ENCODE peak calls at places on chromosomes 12 and 14, in eight cellular contexts. Q is CD8-positive, alpha-beta memory T cell; N is mammary epithelial cell; A is gastrocnemius medialis; D is RWPE2; V is tibial nerve; X is heart left ventricle; F is cardiac muscle cell. Z is an unnamed sample. For H3K4me1, the result is how much of the 10 kb centered on the place peaks cover.

GRCh38 chr14:102568115-102568614 is 24.3 kb upstream of the RCOR1 start:
- DNase-seq in A (no peak), F (no peak), N (peak), V (no peak), Q (no peak), D (peak), X (no peak), Z (no peak)

GRCh38 chr12:62876938-62877548 is 57.9 kb downstream of the PPM1H start:
- DNase-seq in V (no peak), N (no peak), F (no peak), A (no peak), X (no peak), D (no peak), Q (no peak), Z (no peak)

GRCh38 chr12:82857911-82858533 is 171.3 kb downstream of the TMTC2 start:
- DNase-seq in F (no peak), X (no peak), V (no peak), D (no peak), A (no peak), Q (no peak), N (peak), Z (no peak)

GRCh38 chr12:10207136-10207535 is 5.5 kb upstream of the GABARAPL1 start:
- DNase-seq in A (no peak), V (no peak), F (no peak), X (no peak), Q (no peak), N (no peak), D (no peak), Z (no peak)

GRCh38 chr14:60958146-60958545 is 22.7 kb downstream of the TRMT5 start:
- DNase-seq in N (no peak), V (no peak), A (no peak), Q (no peak), F (no peak), X (no peak), D (no peak), Z (no peak)

GRCh38 chr12:131917711-131918306 is 11.3 kb upstream of the PUS1 start:
- DNase-seq in A (no peak), N (no peak), Q (no peak), V (no peak), F (no peak), D (peak), X (peak), Z (no peak)

GRCh38 chr12:95259368-95259767 is 41.8 kb downstream of the VEZT start:
- DNase-seq in V (no peak), X (no peak), F (no peak), Q (no peak), D (no peak), A (no peak), N (no peak), Z (no peak)

GRCh38 chr12:481422-481821 is 21.7 kb downstream of the B4GALNT3 start:
- DNase-seq in Q (no peak), A (peak), N (no peak), F (peak), X (peak), V (no peak), D (no peak), Z (no peak)

GRCh38 chr14:103890052-103890371 is 38.2 kb upstream of the TDRD9 start:
- DNase-seq in V (no peak), X (no peak), Q (no peak), N (no peak), F (no peak), D (no peak), A (no peak), Z (no peak)

GRCh38 chr14:26261368-26262122 is 336.3 kb downstream of the NOVA1 start:
- DNase-seq in D (no peak), Q (no peak), N (no peak), X (no peak), V (no peak), F (no peak), A (no peak), Z (no peak)

GRCh38 chr14:68659021-68659931 is 133.6 kb downstream of the ZFP36L1 start:
- DNase-seq in F (no peak), X (no peak), N (no peak), Q (no peak), V (no peak), A (no peak), D (no peak), Z (no peak)

GRCh38 chr14:68658029-68658509 is 134.8 kb downstream of the ZFP36L1 start:
- DNase-seq in A (no peak), Q (no peak), D (no peak), X (no peak), V (no peak), F (no peak), N (no peak), Z (no peak)

GRCh38 chr14:68661226-68662225 is 131.3 kb downstream of the ZFP36L1 start:
- DNase-seq in V (no peak), N (no peak), Q (no peak), X (no peak), D (peak), A (no peak), F (peak), Z (no peak)

GRCh38 chr14:68662395-68662794 is 130.5 kb downstream of the ZFP36L1 start:
- DNase-seq in A (no peak), V (no peak), N (no peak), D (peak), F (no peak), Q (no peak), X (no peak), Z (no peak)

GRCh38 chr14:68660495-68660894 is 132.4 kb downstream of the ZFP36L1 start:
- DNase-seq in Q (no peak), V (no peak), F (no peak), N (no peak), X (no peak), A (no peak), D (no peak), Z (no peak)
- H3K4me1 ChIP-seq in Q (under half), V (under half), F (under half), N (under half), X (under half), A (under half), D (under half), Z (under half)

GRCh38 chr12:48972213-48973021 is 882 bp upstream of the WNT10B start:
- DNase-seq in N (peak), A (no peak), F (no peak), X (no peak), V (no peak), Q (no peak), D (no peak), Z (no peak)
- H3K4me3 ChIP-seq in N (no peak), A (no peak), F (no peak), X (no peak), V (no peak), Q (no peak), D (no peak), Z (no peak)

DNA sequence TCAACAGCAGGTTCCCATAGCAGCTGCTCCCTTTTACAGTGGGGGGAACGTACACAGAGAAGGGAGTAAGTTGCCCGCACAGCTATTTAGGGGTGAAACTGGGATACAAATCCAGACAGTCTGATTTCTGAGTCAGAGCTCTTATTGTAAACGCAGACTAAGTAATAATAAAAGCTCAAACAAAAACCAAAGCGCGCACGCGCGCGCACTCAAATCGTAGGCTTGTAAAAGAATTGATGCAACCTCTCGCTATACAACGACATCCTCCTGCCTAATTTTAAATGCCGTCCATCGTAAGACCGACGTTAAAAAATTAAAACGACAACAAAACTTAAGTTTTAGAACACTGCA is 747 bp upstream of the DACT1 start:
- DNase-seq in Q (no peak), D (no peak), A (no peak), N (peak), X (peak), F (peak), V (peak), Z (peak)
- H3K4me1 ChIP-seq in Q (under half), D (under half), A (under half), N (under half), X (under half), F (half or more), V (under half), Z (under half)

DNA sequence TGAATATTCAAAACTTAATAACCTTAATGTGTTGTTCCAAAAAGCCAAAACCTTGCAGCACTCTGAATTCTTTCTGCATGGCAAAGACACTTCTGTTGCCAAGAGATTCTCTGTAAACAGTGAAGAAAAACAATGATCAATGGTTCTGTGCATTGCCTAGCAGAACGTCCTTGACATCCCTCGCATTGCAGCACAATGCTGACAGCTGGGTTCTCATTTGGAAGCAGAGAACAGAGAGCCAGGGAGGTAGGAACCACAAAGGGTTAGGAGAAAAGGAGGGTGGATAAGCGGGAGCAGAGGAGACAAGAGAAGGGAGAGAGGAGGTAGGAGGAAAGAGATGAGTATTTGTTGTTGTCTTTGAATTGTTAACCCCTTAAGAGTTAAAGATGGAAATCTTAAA is 501.1 kb downstream of the NAV3 start:
- DNase-seq in D (no peak), X (no peak), F (no peak), A (no peak), V (no peak), N (no peak), Q (no peak), Z (no peak)
- H3K4me3 ChIP-seq in D (no peak), X (no peak), F (no peak), A (no peak), V (no peak), N (no peak), Q (no peak), Z (no peak)

GRCh38 chr12:123847876-123848275 is 85.8 kb downstream of the DNAH10 start:
- DNase-seq in N (no peak), V (no peak), A (no peak), X (no peak), D (no peak), F (no peak), Q (no peak), Z (no peak)

GRCh38 chr12:123847019-123847418 is 84.9 kb downstream of the DNAH10 start:
- DNase-seq in Q (no peak), V (no peak), X (no peak), D (no peak), A (no peak), N (no peak), F (no peak), Z (no peak)

GRCh38 chr12:123846340-123846739 is 84.2 kb downstream of the DNAH10 start:
- DNase-seq in D (no peak), A (no peak), N (no peak), X (no peak), V (no peak), F (no peak), Q (no peak), Z (no peak)

GRCh38 chr12:123843912-123844748 is 82.0 kb downstream of the DNAH10 start:
- DNase-seq in Q (no peak), F (no peak), X (no peak), N (peak), D (no peak), V (no peak), A (no peak), Z (no peak)

GRCh38 chr12:123845881-123846280 is 83.8 kb downstream of the DNAH10 start:
- DNase-seq in N (no peak), Q (no peak), F (no peak), A (no peak), D (no peak), X (no peak), V (no peak), Z (no peak)
- H3K4me1 ChIP-seq in N (under half), Q (under half), F (under half), A (under half), D (under half), X (under half), V (under half), Z (under half)